ENCODE peak calls at places on chromosomes 6 and 20, in seven cellular contexts. W, H, C, M, K, P and Y are unnamed samples.

GRCh38 chr20:20635006-20635405 is 77.4 kb downstream of the RALGAPA2 start:
- DNase-seq in W (no peak), H (no peak), C (no peak), M (no peak), K (no peak), P (no peak), Y (no peak)

GRCh38 chr6:30861257-30862048 is 22.9 kb upstream of the DDR1 start:
- DNase-seq in W (no peak), H (no peak), C (no peak), M (no peak), K (no peak), P (no peak), Y (no peak)

GRCh38 chr6:127514396-127515227 is 4.5 kb downstream of the MTCL3 start:
- DNase-seq in W (no peak), H (peak), C (peak), M (peak), K (peak), P (no peak), Y (no peak)

GRCh38 chr6:108619431-108620197 is 58.9 kb downstream of the FOXO3 start:
- DNase-seq in W (no peak), H (no peak), C (no peak), M (no peak), K (no peak), P (no peak), Y (no peak)

GRCh38 chr6:158649289-158650143 is at the start of gene SYTL3:
- DNase-seq in W (no peak), H (no peak), C (peak), M (no peak), K (peak), P (no peak), Y (peak)

GRCh38 chr6:34414999-34415858 is 10.6 kb downstream of the RPS10 start:
- DNase-seq in W (peak), H (peak), C (peak), M (no peak), K (peak), P (peak), Y (no peak)

GRCh38 chr20:45842169-45842812 is 8.7 kb downstream of the SNX21 start:
- DNase-seq in W (no peak), H (no peak), C (no peak), M (no peak), K (no peak), P (no peak), Y (no peak)

GRCh38 chr6:143286280-143286795 is 164.2 kb downstream of the ADAT2 start:
- DNase-seq in W (no peak), H (no peak), C (no peak), M (no peak), K (no peak), P (no peak), Y (no peak)

GRCh38 chr20:23820493-23820892 is 6.0 kb downstream of the CST2 start:
- DNase-seq in W (no peak), H (no peak), C (no peak), M (no peak), K (no peak), P (no peak), Y (no peak)

GRCh38 chr20:17828598-17829144 is 128.9 kb downstream of the BANF2 start:
- DNase-seq in W (no peak), H (no peak), C (no peak), M (no peak), K (no peak), P (no peak), Y (no peak)